ENCODE peak calls at places on chromosomes 11 and 22, in nine cellular contexts. H is AG08396; B is fibroblast of mammary gland; D is cardiac muscle cell; L is T follicular helper cell; P is WTC11; Q is AG04449; K is stimulated activated CD8-positive, alpha-beta memory T cell treated with anti-CD3 and anti-CD28 coated beads, Interleukin-2, amount 100 ng/mL, for 48 hours; E is Calu3. T is an unnamed sample.

GRCh38 chr22:28977050-28977449 is 84.6 kb downstream of the C22orf31 start:
- DNase-seq in L (no peak), B (no peak), Q (no peak), K (no peak), E (no peak), H (no peak), P (no peak), D (peak), T (peak)

GRCh38 chr11:134414772-134415765 is 3.0 kb upstream of the B3GAT1 start:
- DNase-seq in Q (no peak), H (no peak), B (no peak), E (no peak), D (no peak), L (no peak), P (peak), K (no peak), T (peak)

GRCh38 chr11:75476716-75477613 is 44.0 kb upstream of the KLHL35 start:
- DNase-seq in K (no peak), B (no peak), P (no peak), D (no peak), Q (no peak), E (no peak), H (no peak), L (no peak), T (no peak)

GRCh38 chr11:113470233-113470632 is 5.0 kb downstream of the DRD2 start:
- DNase-seq in B (no peak), Q (no peak), D (no peak), K (no peak), L (no peak), E (no peak), P (no peak), H (no peak), T (peak)

GRCh38 chr22:35663371-35663770 is 15.1 kb downstream of the APOL6 start:
- DNase-seq in P (no peak), E (no peak), K (no peak), D (peak), Q (no peak), B (peak), L (no peak), H (no peak), T (no peak)

GRCh38 chr22:44931077-44931540 is 78.7 kb downstream of the PHF21B start:
- DNase-seq in P (no peak), D (peak), B (peak), Q (no peak), K (no peak), E (no peak), L (no peak), H (peak), T (no peak)

GRCh38 chr22:27435839-27436581 is 365.5 kb downstream of the MN1 start:
- DNase-seq in E (no peak), B (peak), K (no peak), D (peak), Q (no peak), H (peak), P (no peak), L (no peak), T (peak)

GRCh38 chr11:45173064-45173463 is 26.6 kb downstream of the PRDM11 start:
- DNase-seq in E (peak), Q (no peak), L (no peak), B (no peak), K (no peak), P (no peak), D (no peak), H (no peak), T (no peak)

GRCh38 chr11:111910637-111911562 is 670 bp downstream of the CRYAB start:
- DNase-seq in P (no peak), Q (no peak), L (no peak), E (no peak), H (no peak), B (no peak), K (no peak), D (no peak), T (no peak)

GRCh38 chr11:127074151-127074761 is 73.7 kb upstream of the KIRREL3 start:
- DNase-seq in Q (peak), D (peak), E (peak), K (no peak), B (peak), L (no peak), P (peak), H (peak), T (peak)

GRCh38 chr11:64794526-64794925 is 8.5 kb downstream of the MAP4K2 start:
- DNase-seq in Q (no peak), D (no peak), L (no peak), P (no peak), H (no peak), K (no peak), E (no peak), B (no peak), T (no peak)

GRCh38 chr11:84019576-84020194 is 733.5 kb upstream of the CCDC90B start:
- DNase-seq in P (no peak), K (no peak), E (no peak), Q (peak), B (peak), H (peak), D (peak), L (no peak), T (no peak)

GRCh38 chr22:17283423-17283822 is 64.2 kb upstream of the ADA2 start:
- DNase-seq in K (no peak), H (no peak), B (no peak), L (no peak), Q (no peak), D (no peak), E (no peak), P (no peak), T (no peak)

GRCh38 chr22:46031965-46032851 is 55.2 kb upstream of the WNT7B start:
- DNase-seq in P (peak), Q (no peak), B (no peak), E (no peak), D (no peak), K (no peak), L (no peak), H (no peak), T (no peak)

GRCh38 chr11:94179696-94180095 is 51.1 kb downstream of the PANX1 start:
- DNase-seq in L (no peak), Q (no peak), K (no peak), B (no peak), H (no peak), E (no peak), P (no peak), D (no peak), T (no peak)